ENCODE peak calls at places on chromosomes 2 and 18, in five cellular contexts. F is EL, O is foreskin keratinocyte, U is HTR-8/SVneo, J is posterior cingulate gyrus. N is an unnamed sample.

GRCh38 chr2:54676656-54677055 is 46.8 kb upstream of the EML6 start:
- DNase-seq in F (peak; percentile 18), O (no peak), U (no peak), J (no peak), N (peak; percentile 69)

GRCh38 chr2:171432969-171433762 is 624 bp downstream of the METTL8 start:
- DNase-seq in F (peak; percentile 5), O (peak; percentile 82), U (no peak), J (no peak), N (no peak)

GRCh38 chr2:174717273-174717672 is 47.0 kb downstream of the CHRNA1 start:
- DNase-seq in F (peak; percentile 8), O (no peak), U (no peak), J (no peak), N (peak; percentile 64)

GRCh38 chr2:132804045-132804444 is 134.0 kb upstream of the LYPD1 start:
- DNase-seq in F (peak; percentile 70), O (peak; percentile 37), U (peak; percentile 9), J (no peak), N (peak; percentile 15)

GRCh38 chr2:28340312-28341202 is 52.1 kb upstream of the FOSL2 start:
- DNase-seq in F (no peak), O (no peak), U (no peak), J (no peak), N (no peak)

GRCh38 chr18:54284967-54285785 is 15.9 kb downstream of the POLI start:
- DNase-seq in F (peak; percentile 78), O (peak; percentile 58), U (no peak), J (no peak), N (peak; percentile 75)

GRCh38 chr18:71105994-71106546 is 817.2 kb downstream of the SOCS6 start:
- DNase-seq in F (no peak), O (no peak), U (no peak), J (no peak), N (no peak)

GRCh38 chr2:240326246-240326645 is 109.2 kb upstream of the GPC1 start:
- DNase-seq in F (peak; percentile 55), O (no peak), U (no peak), J (no peak), N (peak; percentile 48)

GRCh38 chr2:222362336-222362735 is 62.0 kb upstream of the SGPP2 start:
- DNase-seq in F (no peak), O (no peak), U (no peak), J (no peak), N (no peak)

GRCh38 chr2:241150660-241151530 is 628 bp downstream of the PPP1R7 start:
- DNase-seq in F (peak; percentile 8), O (no peak), U (no peak), J (no peak), N (no peak)

GRCh38 chr18:73446502-73446901 is 578.7 kb upstream of the NETO1 start:
- DNase-seq in F (no peak), O (no peak), U (no peak), J (no peak), N (no peak)

GRCh38 chr2:45595724-45596435 is 15.2 kb downstream of the SRBD1 start:
- DNase-seq in F (peak; percentile 86), O (no peak), U (no peak), J (no peak), N (peak; percentile 76)

GRCh38 chr2:119744335-119744939 is 15.3 kb upstream of the PTPN4 start:
- DNase-seq in F (no peak), O (peak; percentile 69), U (no peak), J (no peak), N (peak; percentile 16)

GRCh38 chr2:176118606-176119370 is 2.2 kb downstream of the HOXD10 start:
- DNase-seq in F (no peak), O (no peak), U (no peak), J (no peak), N (no peak)

GRCh38 chr2:205911306-205911705 is 174.7 kb downstream of the INO80D start:
- DNase-seq in F (no peak), O (no peak), U (no peak), J (no peak), N (no peak)

GRCh38 chr18:49814147-49814499 is 790 bp upstream of the ACAA2 start:
- DNase-seq in F (peak; percentile 60), O (peak; percentile 19), U (peak; percentile 20), J (peak; percentile 30), N (peak; percentile 15)

GRCh38 chr2:151381266-151381665 is 23.9 kb downstream of the TNFAIP6 start:
- DNase-seq in F (peak; percentile 70), O (no peak), U (no peak), J (no peak), N (no peak)

GRCh38 chr2:177056540-177056939 is 156.1 kb upstream of the HNRNPA3 start:
- DNase-seq in F (no peak), O (no peak), U (peak; percentile 10), J (no peak), N (no peak)

GRCh38 chr18:26307161-26307773 is 81.0 kb downstream of the TAF4B start:
- DNase-seq in F (peak; percentile 55), O (no peak), U (peak; percentile 32), J (no peak), N (peak; percentile 57)

GRCh38 chr2:150911766-150912280 is 349.8 kb downstream of the RBM43 start:
- DNase-seq in F (peak; percentile 87), O (peak; percentile 23), U (peak; percentile 13), J (no peak), N (peak; percentile 85)

GRCh38 chr2:241773511-241774418 is 2.9 kb upstream of the GAL3ST2 start:
- DNase-seq in F (no peak), O (no peak), U (no peak), J (no peak), N (no peak)

GRCh38 chr2:174522553-174522952 is 35.7 kb upstream of the GPR155 start:
- DNase-seq in F (no peak), O (no peak), U (no peak), J (no peak), N (peak; percentile 12)

GRCh38 chr18:71020342-71021096 is 731.7 kb downstream of the SOCS6 start:
- DNase-seq in F (no peak), O (no peak), U (no peak), J (no peak), N (no peak)

GRCh38 chr18:53004798-53005197 is 664.8 kb downstream of the DCC start:
- DNase-seq in F (no peak), O (no peak), U (no peak), J (no peak), N (no peak)

GRCh38 chr2:172698041-172698863 is 37.4 kb upstream of the RAPGEF4 start:
- DNase-seq in F (peak; percentile 92), O (peak; percentile 95), U (peak; percentile 81), J (no peak), N (peak; percentile 92)

GRCh38 chr18:26462304-26462703 is 86.0 kb downstream of the KCTD1 start:
- DNase-seq in F (no peak), O (no peak), U (no peak), J (no peak), N (no peak)

GRCh38 chr2:25279091-25279651 is 62.6 kb downstream of the DNMT3A start:
- DNase-seq in F (no peak), O (peak; percentile 79), U (peak; percentile 50), J (peak; percentile 43), N (no peak)

GRCh38 chr18:33804258-33804657 is 226.2 kb downstream of the ASXL3 start:
- DNase-seq in F (no peak), O (no peak), U (no peak), J (no peak), N (no peak)

GRCh38 chr2:120428748-120429147 is 82.8 kb downstream of the INHBB start:
- DNase-seq in F (no peak), O (no peak), U (no peak), J (no peak), N (no peak)

GRCh38 chr2:144894612-144895300 is 374.8 kb upstream of the ZEB2 start:
- DNase-seq in F (no peak), O (no peak), U (no peak), J (no peak), N (no peak)

GRCh38 chr18:54140641-54141040 is 83.8 kb downstream of the MBD2 start:
- DNase-seq in F (peak; percentile 34), O (no peak), U (no peak), J (no peak), N (peak; percentile 76)

GRCh38 chr2:72673279-72673678 is 152.6 kb downstream of the EXOC6B start:
- DNase-seq in F (no peak), O (no peak), U (no peak), J (no peak), N (no peak)

GRCh38 chr2:233462826-233463470 is 103.6 kb downstream of the USP40 start:
- DNase-seq in F (no peak), O (no peak), U (no peak), J (no peak), N (no peak)

GRCh38 chr2:238511614-238511950 is 84.9 kb downstream of the ASB1 start:
- DNase-seq in F (no peak), O (no peak), U (no peak), J (no peak), N (no peak)

N was measured in HFFc6.